ENCODE peak calls at places on chromosomes 5 and 9, in six cellular contexts. H is neural crest cell, M is GM23338, L is tibial artery, Y is spleen, T is GM13977. G is an unnamed sample.
A peak's percentile ranks its signal among the peaks of the same experiment; 100 is the strongest.

GRCh38 chr9:137352511-137353222 is 50.6 kb upstream of the NRARP start:
- DNase-seq in H (no peak), M (no peak), L (no peak), Y (no peak), T (no peak), G (peak; percentile 16)

GRCh38 chr9:128027166-128027539 is 40.0 kb downstream of the NAIF1 start:
- DNase-seq in H (no peak), M (no peak), L (no peak), Y (no peak), T (no peak), G (no peak)

GRCh38 chr9:99019523-99020331 is 76.0 kb downstream of the COL15A1 start:
- DNase-seq in H (no peak), M (no peak), L (no peak), Y (no peak), T (no peak), G (no peak)

GRCh38 chr9:89309608-89310485 is 1.1 kb upstream of the CKS2 start:
- DNase-seq in H (no peak), M (peak; percentile 20), L (no peak), Y (no peak), T (no peak), G (no peak)

GRCh38 chr5:53362521-53362941 is 117.9 kb upstream of the FST start:
- DNase-seq in H (no peak), M (no peak), L (no peak), Y (no peak), T (no peak), G (no peak)

GRCh38 chr9:110143969-110144545 is 63.9 kb downstream of the C9orf152 start:
- DNase-seq in H (no peak), M (no peak), L (no peak), Y (no peak), T (peak; percentile 31), G (peak; percentile 30)

GRCh38 chr9:107389617-107390071 is 99.9 kb downstream of the KLF4 start:
- DNase-seq in H (no peak), M (no peak), L (peak; percentile 74), Y (no peak), T (no peak), G (no peak)

GRCh38 chr5:31232273-31232888 is 38.9 kb downstream of the CDH6 start:
- DNase-seq in H (peak; percentile 28), M (peak; percentile 89), L (no peak), Y (no peak), T (peak; percentile 31), G (peak; percentile 46)

GRCh38 chr5:96148376-96148775 is 186.7 kb upstream of the ELL2 start:
- DNase-seq in H (no peak), M (no peak), L (no peak), Y (no peak), T (no peak), G (no peak)
- TF ChIP-seq CTCF in H (no peak), M (no peak), L (no peak), Y (no peak), T (no peak), G (no peak)

GRCh38 chr9:75231167-75231566 is 142.9 kb downstream of the OSTF1 start:
- DNase-seq in H (no peak), M (no peak), L (no peak), Y (no peak), T (no peak), G (no peak)

GRCh38 chr9:75228893-75229292 is 140.6 kb downstream of the OSTF1 start:
- DNase-seq in H (no peak), M (no peak), L (no peak), Y (no peak), T (no peak), G (no peak)

GRCh38 chr9:75230469-75230868 is 142.2 kb downstream of the OSTF1 start:
- DNase-seq in H (no peak), M (no peak), L (no peak), Y (no peak), T (no peak), G (no peak)

GRCh38 chr9:75226403-75227139 is 138.3 kb downstream of the OSTF1 start:
- DNase-seq in H (no peak), M (peak; percentile 8), L (no peak), Y (no peak), T (no peak), G (no peak)

DNA sequence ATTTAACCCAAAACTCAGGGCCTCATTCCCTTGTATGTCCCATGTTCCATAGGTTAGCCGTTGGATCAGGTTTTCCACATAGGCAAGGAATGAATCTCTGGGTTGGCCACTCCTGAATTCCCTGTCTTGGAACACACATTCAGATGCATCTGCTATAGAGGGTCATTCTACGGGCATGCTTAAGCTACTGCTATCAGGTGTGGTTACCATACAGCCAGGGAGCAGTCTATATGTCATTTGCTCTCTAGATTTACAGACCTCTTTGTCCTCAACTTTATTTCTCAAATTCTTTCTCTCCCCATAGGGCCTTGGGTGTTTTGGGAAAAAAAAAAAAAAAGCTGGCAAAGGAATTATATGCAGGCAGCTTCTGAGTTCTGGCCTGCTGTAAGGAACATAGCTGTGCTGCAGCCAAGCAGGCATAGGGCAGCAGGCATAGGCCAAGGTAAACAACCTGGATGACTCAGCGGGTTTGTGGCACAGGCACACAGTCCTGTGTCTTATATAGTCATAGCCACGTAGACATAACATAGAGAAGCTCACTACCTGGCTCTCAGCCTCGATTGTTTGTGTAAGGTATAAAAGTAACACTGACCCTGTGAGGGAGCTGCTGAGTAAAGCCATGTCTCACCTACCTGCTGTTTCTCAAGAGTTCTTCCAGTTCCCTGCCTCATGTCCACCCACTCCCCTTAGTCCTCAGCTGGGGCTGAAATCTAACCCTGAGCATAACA is 141.5 kb downstream of the OSTF1 start:
- DNase-seq in H (no peak), M (peak; percentile 12), L (peak; percentile 94), Y (no peak), T (no peak), G (no peak)
- TF ChIP-seq CTCF in H (no peak), M (no peak), L (no peak), Y (no peak), T (no peak), G (no peak)

GRCh38 chr5:176408590-176408989 is 7.7 kb downstream of the CLTB start:
- DNase-seq in H (no peak), M (no peak), L (peak; percentile 6), Y (no peak), T (no peak), G (no peak)

GRCh38 chr5:176402684-176403083 is 13.7 kb downstream of the CLTB start:
- DNase-seq in H (no peak), M (no peak), L (peak; percentile 28), Y (peak; percentile 30), T (no peak), G (no peak)

GRCh38 chr5:176407456-176408244 is 8.7 kb downstream of the CLTB start:
- DNase-seq in H (no peak), M (no peak), L (peak; percentile 64), Y (peak; percentile 31), T (no peak), G (no peak)

GRCh38 chr5:176406436-176407052 is 9.8 kb downstream of the CLTB start:
- DNase-seq in H (no peak), M (no peak), L (peak; percentile 19), Y (peak; percentile 48), T (no peak), G (no peak)

GRCh38 chr5:176405656-176406435 is 10.5 kb downstream of the CLTB start:
- DNase-seq in H (no peak), M (peak; percentile 86), L (peak; percentile 52), Y (peak; percentile 48), T (no peak), G (no peak)
- TF ChIP-seq CTCF in H (no peak), M (peak; percentile 56), L (no peak), Y (no peak), T (peak; percentile 9), G (no peak)

GRCh38 chr5:51684794-51685355 is 301.6 kb downstream of the ISL1 start:
- DNase-seq in H (no peak), M (peak; percentile 4), L (no peak), Y (no peak), T (no peak), G (no peak)
- TF ChIP-seq CTCF in H (no peak), M (peak; percentile 55), L (no peak), Y (no peak), T (no peak), G (no peak)

GRCh38 chr5:56977822-56978221 is 25.9 kb upstream of the MIER3 start:
- DNase-seq in H (no peak), M (no peak), L (no peak), Y (no peak), T (no peak), G (no peak)
- TF ChIP-seq CTCF in H (no peak), M (no peak), L (no peak), Y (no peak), T (no peak), G (no peak)

DNA sequence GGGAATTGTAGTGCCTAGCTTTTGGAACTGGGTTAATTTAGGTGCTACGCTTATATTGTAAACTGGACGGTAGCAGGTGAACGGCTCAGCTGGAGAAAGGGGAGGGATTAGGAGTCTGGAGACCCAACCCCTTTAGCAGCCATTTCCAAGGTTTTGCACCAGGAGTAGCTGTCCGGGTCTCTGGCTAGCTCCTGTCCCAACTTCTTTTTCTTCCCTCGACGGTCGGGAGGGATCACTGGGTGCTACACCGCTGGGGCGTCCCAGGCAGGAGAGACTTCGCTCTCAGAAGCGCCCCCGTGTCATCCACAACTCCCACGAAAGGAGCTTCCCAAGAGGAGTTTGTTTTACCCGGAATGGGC is 1640.9 kb upstream of the C9orf72 start:
- DNase-seq in H (peak; percentile 25), M (peak; percentile 94), L (no peak), Y (no peak), T (no peak), G (no peak)
- TF ChIP-seq CTCF in H (peak; percentile 18), M (no peak), L (no peak), Y (no peak), T (no peak), G (no peak)

DNA sequence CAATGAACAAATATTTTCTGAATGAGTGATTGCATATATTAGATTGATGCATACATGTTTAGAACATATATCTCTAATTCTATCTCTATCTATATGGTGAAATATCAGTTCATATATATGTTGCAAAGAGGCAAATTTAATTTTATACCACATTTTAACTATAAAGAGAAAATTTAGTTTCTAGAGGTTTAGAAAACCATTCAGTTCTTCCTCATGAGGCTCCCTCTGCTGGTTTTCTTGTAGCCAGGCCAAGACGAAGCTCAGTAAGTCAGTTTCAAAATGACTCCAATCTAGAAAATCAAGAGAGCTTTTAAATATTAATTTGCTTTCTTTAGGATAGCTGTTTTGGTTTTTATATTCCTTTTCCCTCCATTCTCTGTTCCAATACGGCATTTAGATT is 312.1 kb downstream of the TMEM232 start:
- DNase-seq in H (no peak), M (peak; percentile 54), L (no peak), Y (no peak), T (peak; percentile 18), G (peak; percentile 9)
- TF ChIP-seq CTCF in H (peak; percentile 57), M (peak; percentile 61), L (peak; percentile 47), Y (no peak), T (peak; percentile 41), G (peak; percentile 17)